ENCODE peak calls at places on chromosomes 12 and 14, in four cellular contexts. W is suprapubic skin, A is uterus, K is small intestine. G is an unnamed sample.

GRCh38 chr12:46659844-46660243 is 166.0 kb downstream of the SLC38A4 start:
- DNase-seq in A (no peak), K (no peak), W (no peak), G (no peak)

GRCh38 chr14:88981948-88982347 is 157.5 kb downstream of the TTC8 start:
- DNase-seq in A (no peak), K (no peak), W (no peak), G (no peak)

GRCh38 chr12:106581543-106582263 is 1.1 kb upstream of the RFX4 start:
- DNase-seq in W (no peak), A (no peak), K (no peak), G (no peak)

GRCh38 chr14:94677747-94678146 is 65.6 kb downstream of the SERPINA3 start:
- DNase-seq in A (no peak), W (peak), K (no peak), G (no peak)

GRCh38 chr14:60756847-60757246 is 22.3 kb downstream of the MNAT1 start:
- DNase-seq in W (no peak), A (no peak), K (no peak), G (peak)

GRCh38 chr14:75442642-75443041 is 14.8 kb downstream of the JDP2 start:
- DNase-seq in K (no peak), A (no peak), W (no peak), G (no peak)

GRCh38 chr14:23071975-23072539 is 14.7 kb upstream of the CDH24 start:
- DNase-seq in A (no peak), W (no peak), K (peak), G (peak)

GRCh38 chr14:85402546-85403162 is 127.3 kb upstream of the FLRT2 start:
- DNase-seq in W (no peak), A (no peak), K (no peak), G (peak)

GRCh38 chr12:49564241-49565118 is 3.5 kb downstream of the MCRS1 start:
- DNase-seq in W (no peak), A (no peak), K (no peak), G (no peak)

GRCh38 chr14:97719931-97720330 is 922.7 kb downstream of the VRK1 start:
- DNase-seq in K (peak), W (no peak), A (no peak), G (no peak)

GRCh38 chr12:30548203-30548602 is 147.5 kb downstream of the IPO8 start:
- DNase-seq in W (no peak), K (no peak), A (no peak), G (no peak)

GRCh38 chr14:39251547-39251946 is 17.8 kb downstream of the MIA2 start:
- DNase-seq in A (no peak), W (no peak), K (peak), G (no peak)

G was measured in renal cortical epithelial cell.